ENCODE peak calls at places on chromosomes 1 and 21, in five cellular contexts. Q is SW480, H is HEK293T, W is kidney glomerular epithelial cell, G is posterior cingulate gyrus. Y is an unnamed sample.

GRCh38 chr1:91548382-91549040 is 47.9 kb downstream of the CDC7 start:
- DNase-seq in Q (no peak), H (no peak), W (no peak), G (no peak), Y (no peak)

GRCh38 chr1:40663324-40664166 is 1.9 kb downstream of the RIMS3 start:
- DNase-seq in Q (no peak), H (no peak), W (no peak), G (no peak), Y (no peak)

GRCh38 chr1:110783292-110783918 is 89.5 kb upstream of the CD53 start:
- DNase-seq in Q (peak; percentile 60), H (peak; percentile 77), W (peak; percentile 51), G (peak; percentile 56), Y (peak; percentile 32)

GRCh38 chr1:150507912-150508864 is at the start of gene ECM1:
- DNase-seq in Q (peak; percentile 65), H (no peak), W (peak; percentile 20), G (peak; percentile 29), Y (peak; percentile 30)

GRCh38 chr1:230011333-230012092 is 55.5 kb upstream of the GALNT2 start:
- DNase-seq in Q (no peak), H (no peak), W (no peak), G (no peak), Y (no peak)

GRCh38 chr1:115114308-115114707 is 25.0 kb upstream of the TSPAN2 start:
- DNase-seq in Q (no peak), H (no peak), W (peak; percentile 15), G (no peak), Y (peak; percentile 75)

GRCh38 chr1:244680667-244681066 is 27.7 kb downstream of the DESI2 start:
- DNase-seq in Q (no peak), H (no peak), W (no peak), G (no peak), Y (no peak)

GRCh38 chr21:44749116-44749758 is 37.9 kb upstream of the TSPEAR start:
- DNase-seq in Q (no peak), H (no peak), W (no peak), G (no peak), Y (no peak)

GRCh38 chr1:156033011-156033410 is 12.3 kb upstream of the SSR2 start:
- DNase-seq in Q (no peak), H (no peak), W (no peak), G (no peak), Y (no peak)